ENCODE peak calls at places on chromosomes 1 and 21, in ten cellular contexts. One of them, this sample, is unnamed.

GRCh38 chr1:119742193-119742592 is 26.5 kb downstream of the HMGCS2 start:
- DNase-seq in NCI-H2029: no peak
- DNase-seq in fibroblast of lung: no peak
- DNase-seq in NCI-H1694 treated with DMSO at 0.1 percent for 48 hours: no peak
- DNase-seq in kidney epithelial cell: no peak
- DNase-seq in stimulated activated CD8-positive, alpha-beta memory T cell treated with anti-CD3 and anti-CD28 coated beads, Interleukin-2, amount 100 ng/mL, for 1 hour: no peak
- DNase-seq in WTC11: no peak
- DNase-seq in activated T-cell treated with anti-CD3 and anti-CD28 coated beads, Interleukin-2, amount 50 U/mL, for 72 hours: no peak
- DNase-seq in NCI-H1092: no peak
- DNase-seq in stimulated activated CD4-positive, alpha-beta T cell treated with anti-CD3 and anti-CD28 coated beads, Interleukin-2, amount 100 ng/mL, for 24 hours: no peak
- DNase-seq in this sample: no peak

GRCh38 chr1:50108497-50109073 is at the start of gene ELAVL4:
- DNase-seq in kidney epithelial cell: no peak
- DNase-seq in NCI-H2029: peak
- DNase-seq in fibroblast of lung: no peak
- DNase-seq in NCI-H1694 treated with DMSO at 0.1 percent for 48 hours: peak
- DNase-seq in WTC11: peak
- DNase-seq in NCI-H1092: peak
- DNase-seq in activated T-cell treated with anti-CD3 and anti-CD28 coated beads, Interleukin-2, amount 50 U/mL, for 72 hours: no peak
- DNase-seq in stimulated activated CD4-positive, alpha-beta T cell treated with anti-CD3 and anti-CD28 coated beads, Interleukin-2, amount 100 ng/mL, for 24 hours: no peak
- DNase-seq in stimulated activated CD8-positive, alpha-beta memory T cell treated with anti-CD3 and anti-CD28 coated beads, Interleukin-2, amount 100 ng/mL, for 1 hour: no peak
- DNase-seq in this sample: no peak

GRCh38 chr1:164969256-164969655 is 387.3 kb downstream of the LMX1A start:
- DNase-seq in activated T-cell treated with anti-CD3 and anti-CD28 coated beads, Interleukin-2, amount 50 U/mL, for 72 hours: no peak
- DNase-seq in stimulated activated CD4-positive, alpha-beta T cell treated with anti-CD3 and anti-CD28 coated beads, Interleukin-2, amount 100 ng/mL, for 24 hours: no peak
- DNase-seq in fibroblast of lung: no peak
- DNase-seq in stimulated activated CD8-positive, alpha-beta memory T cell treated with anti-CD3 and anti-CD28 coated beads, Interleukin-2, amount 100 ng/mL, for 1 hour: no peak
- DNase-seq in NCI-H2029: no peak
- DNase-seq in WTC11: no peak
- DNase-seq in kidney epithelial cell: no peak
- DNase-seq in NCI-H1694 treated with DMSO at 0.1 percent for 48 hours: no peak
- DNase-seq in NCI-H1092: no peak
- DNase-seq in this sample: no peak

GRCh38 chr1:1331068-1331965 is at the start of gene TAS1R3:
- DNase-seq in fibroblast of lung: no peak
- DNase-seq in activated T-cell treated with anti-CD3 and anti-CD28 coated beads, Interleukin-2, amount 50 U/mL, for 72 hours: no peak
- DNase-seq in WTC11: no peak
- DNase-seq in kidney epithelial cell: no peak
- DNase-seq in NCI-H1092: no peak
- DNase-seq in stimulated activated CD4-positive, alpha-beta T cell treated with anti-CD3 and anti-CD28 coated beads, Interleukin-2, amount 100 ng/mL, for 24 hours: no peak
- DNase-seq in NCI-H1694 treated with DMSO at 0.1 percent for 48 hours: no peak
- DNase-seq in NCI-H2029: no peak
- DNase-seq in stimulated activated CD8-positive, alpha-beta memory T cell treated with anti-CD3 and anti-CD28 coated beads, Interleukin-2, amount 100 ng/mL, for 1 hour: no peak
- DNase-seq in this sample: no peak

GRCh38 chr1:31782066-31782762 is 18.1 kb upstream of the ADGRB2 start:
- DNase-seq in NCI-H1092: no peak
- DNase-seq in kidney epithelial cell: no peak
- DNase-seq in stimulated activated CD8-positive, alpha-beta memory T cell treated with anti-CD3 and anti-CD28 coated beads, Interleukin-2, amount 100 ng/mL, for 1 hour: no peak
- DNase-seq in NCI-H1694 treated with DMSO at 0.1 percent for 48 hours: no peak
- DNase-seq in fibroblast of lung: no peak
- DNase-seq in activated T-cell treated with anti-CD3 and anti-CD28 coated beads, Interleukin-2, amount 50 U/mL, for 72 hours: no peak
- DNase-seq in NCI-H2029: no peak
- DNase-seq in stimulated activated CD4-positive, alpha-beta T cell treated with anti-CD3 and anti-CD28 coated beads, Interleukin-2, amount 100 ng/mL, for 24 hours: no peak
- DNase-seq in WTC11: no peak
- DNase-seq in this sample: no peak

GRCh38 chr1:220881918-220882891 is 3.0 kb downstream of the HLX start:
- DNase-seq in stimulated activated CD8-positive, alpha-beta memory T cell treated with anti-CD3 and anti-CD28 coated beads, Interleukin-2, amount 100 ng/mL, for 1 hour: no peak
- DNase-seq in fibroblast of lung: peak
- DNase-seq in WTC11: peak
- DNase-seq in kidney epithelial cell: no peak
- DNase-seq in stimulated activated CD4-positive, alpha-beta T cell treated with anti-CD3 and anti-CD28 coated beads, Interleukin-2, amount 100 ng/mL, for 24 hours: no peak
- DNase-seq in NCI-H1092: no peak
- DNase-seq in NCI-H1694 treated with DMSO at 0.1 percent for 48 hours: no peak
- DNase-seq in NCI-H2029: no peak
- DNase-seq in activated T-cell treated with anti-CD3 and anti-CD28 coated beads, Interleukin-2, amount 50 U/mL, for 72 hours: no peak
- DNase-seq in this sample: no peak

GRCh38 chr21:35335951-35336446 is 286.9 kb upstream of the RUNX1 start:
- DNase-seq in WTC11: no peak
- DNase-seq in fibroblast of lung: no peak
- DNase-seq in NCI-H2029: no peak
- DNase-seq in stimulated activated CD4-positive, alpha-beta T cell treated with anti-CD3 and anti-CD28 coated beads, Interleukin-2, amount 100 ng/mL, for 24 hours: no peak
- DNase-seq in NCI-H1092: no peak
- DNase-seq in stimulated activated CD8-positive, alpha-beta memory T cell treated with anti-CD3 and anti-CD28 coated beads, Interleukin-2, amount 100 ng/mL, for 1 hour: no peak
- DNase-seq in activated T-cell treated with anti-CD3 and anti-CD28 coated beads, Interleukin-2, amount 50 U/mL, for 72 hours: no peak
- DNase-seq in kidney epithelial cell: no peak
- DNase-seq in NCI-H1694 treated with DMSO at 0.1 percent for 48 hours: no peak
- DNase-seq in this sample: no peak

GRCh38 chr1:222777977-222778376 is 36.9 kb upstream of the DISP1 start:
- DNase-seq in stimulated activated CD4-positive, alpha-beta T cell treated with anti-CD3 and anti-CD28 coated beads, Interleukin-2, amount 100 ng/mL, for 24 hours: no peak
- DNase-seq in NCI-H2029: peak
- DNase-seq in fibroblast of lung: peak
- DNase-seq in kidney epithelial cell: no peak
- DNase-seq in NCI-H1694 treated with DMSO at 0.1 percent for 48 hours: peak
- DNase-seq in NCI-H1092: peak
- DNase-seq in stimulated activated CD8-positive, alpha-beta memory T cell treated with anti-CD3 and anti-CD28 coated beads, Interleukin-2, amount 100 ng/mL, for 1 hour: no peak
- DNase-seq in WTC11: no peak
- DNase-seq in activated T-cell treated with anti-CD3 and anti-CD28 coated beads, Interleukin-2, amount 50 U/mL, for 72 hours: no peak
- DNase-seq in this sample: no peak

GRCh38 chr1:7744882-7745281 is 26.2 kb upstream of the VAMP3 start:
- DNase-seq in kidney epithelial cell: no peak
- DNase-seq in activated T-cell treated with anti-CD3 and anti-CD28 coated beads, Interleukin-2, amount 50 U/mL, for 72 hours: no peak
- DNase-seq in stimulated activated CD8-positive, alpha-beta memory T cell treated with anti-CD3 and anti-CD28 coated beads, Interleukin-2, amount 100 ng/mL, for 1 hour: no peak
- DNase-seq in stimulated activated CD4-positive, alpha-beta T cell treated with anti-CD3 and anti-CD28 coated beads, Interleukin-2, amount 100 ng/mL, for 24 hours: no peak
- DNase-seq in NCI-H2029: no peak
- DNase-seq in WTC11: no peak
- DNase-seq in NCI-H1694 treated with DMSO at 0.1 percent for 48 hours: no peak
- DNase-seq in NCI-H1092: no peak
- DNase-seq in fibroblast of lung: no peak
- DNase-seq in this sample: no peak

GRCh38 chr1:232369451-232369850 is 260.5 kb downstream of the SIPA1L2 start:
- DNase-seq in WTC11: no peak
- DNase-seq in activated T-cell treated with anti-CD3 and anti-CD28 coated beads, Interleukin-2, amount 50 U/mL, for 72 hours: no peak
- DNase-seq in NCI-H2029: no peak
- DNase-seq in fibroblast of lung: no peak
- DNase-seq in NCI-H1694 treated with DMSO at 0.1 percent for 48 hours: no peak
- DNase-seq in stimulated activated CD8-positive, alpha-beta memory T cell treated with anti-CD3 and anti-CD28 coated beads, Interleukin-2, amount 100 ng/mL, for 1 hour: no peak
- DNase-seq in NCI-H1092: no peak
- DNase-seq in stimulated activated CD4-positive, alpha-beta T cell treated with anti-CD3 and anti-CD28 coated beads, Interleukin-2, amount 100 ng/mL, for 24 hours: no peak
- DNase-seq in kidney epithelial cell: no peak
- DNase-seq in this sample: no peak

GRCh38 chr1:88655685-88656299 is 28.3 kb upstream of the PKN2 start:
- DNase-seq in stimulated activated CD8-positive, alpha-beta memory T cell treated with anti-CD3 and anti-CD28 coated beads, Interleukin-2, amount 100 ng/mL, for 1 hour: no peak
- DNase-seq in kidney epithelial cell: no peak
- DNase-seq in NCI-H1694 treated with DMSO at 0.1 percent for 48 hours: peak
- DNase-seq in fibroblast of lung: peak
- DNase-seq in NCI-H1092: no peak
- DNase-seq in NCI-H2029: no peak
- DNase-seq in WTC11: no peak
- DNase-seq in activated T-cell treated with anti-CD3 and anti-CD28 coated beads, Interleukin-2, amount 50 U/mL, for 72 hours: no peak
- DNase-seq in stimulated activated CD4-positive, alpha-beta T cell treated with anti-CD3 and anti-CD28 coated beads, Interleukin-2, amount 100 ng/mL, for 24 hours: no peak
- DNase-seq in this sample: no peak

GRCh38 chr1:201769966-201770365 is 59.0 kb upstream of the IPO9 start:
- DNase-seq in stimulated activated CD4-positive, alpha-beta T cell treated with anti-CD3 and anti-CD28 coated beads, Interleukin-2, amount 100 ng/mL, for 24 hours: no peak
- DNase-seq in WTC11: no peak
- DNase-seq in NCI-H2029: no peak
- DNase-seq in NCI-H1694 treated with DMSO at 0.1 percent for 48 hours: no peak
- DNase-seq in fibroblast of lung: peak
- DNase-seq in NCI-H1092: no peak
- DNase-seq in stimulated activated CD8-positive, alpha-beta memory T cell treated with anti-CD3 and anti-CD28 coated beads, Interleukin-2, amount 100 ng/mL, for 1 hour: no peak
- DNase-seq in activated T-cell treated with anti-CD3 and anti-CD28 coated beads, Interleukin-2, amount 50 U/mL, for 72 hours: no peak
- DNase-seq in kidney epithelial cell: no peak
- DNase-seq in this sample: no peak

GRCh38 chr21:30979054-30979453 is 59.2 kb downstream of the KRTAP19-8 start:
- DNase-seq in activated T-cell treated with anti-CD3 and anti-CD28 coated beads, Interleukin-2, amount 50 U/mL, for 72 hours: peak
- DNase-seq in NCI-H2029: no peak
- DNase-seq in kidney epithelial cell: no peak
- DNase-seq in NCI-H1694 treated with DMSO at 0.1 percent for 48 hours: no peak
- DNase-seq in fibroblast of lung: no peak
- DNase-seq in stimulated activated CD4-positive, alpha-beta T cell treated with anti-CD3 and anti-CD28 coated beads, Interleukin-2, amount 100 ng/mL, for 24 hours: no peak
- DNase-seq in NCI-H1092: no peak
- DNase-seq in WTC11: no peak
- DNase-seq in stimulated activated CD8-positive, alpha-beta memory T cell treated with anti-CD3 and anti-CD28 coated beads, Interleukin-2, amount 100 ng/mL, for 1 hour: no peak
- DNase-seq in this sample: no peak

GRCh38 chr1:203791498-203791897 is 3.9 kb upstream of the ZBED6 start:
- DNase-seq in NCI-H1694 treated with DMSO at 0.1 percent for 48 hours: no peak
- DNase-seq in stimulated activated CD8-positive, alpha-beta memory T cell treated with anti-CD3 and anti-CD28 coated beads, Interleukin-2, amount 100 ng/mL, for 1 hour: no peak
- DNase-seq in NCI-H1092: no peak
- DNase-seq in stimulated activated CD4-positive, alpha-beta T cell treated with anti-CD3 and anti-CD28 coated beads, Interleukin-2, amount 100 ng/mL, for 24 hours: no peak
- DNase-seq in activated T-cell treated with anti-CD3 and anti-CD28 coated beads, Interleukin-2, amount 50 U/mL, for 72 hours: no peak
- DNase-seq in NCI-H2029: no peak
- DNase-seq in fibroblast of lung: no peak
- DNase-seq in WTC11: no peak
- DNase-seq in kidney epithelial cell: no peak
- DNase-seq in this sample: no peak

GRCh38 chr1:229579101-229579651 is 20.7 kb upstream of the ABCB10 start:
- DNase-seq in kidney epithelial cell: no peak
- DNase-seq in fibroblast of lung: peak
- DNase-seq in NCI-H2029: peak
- DNase-seq in stimulated activated CD4-positive, alpha-beta T cell treated with anti-CD3 and anti-CD28 coated beads, Interleukin-2, amount 100 ng/mL, for 24 hours: no peak
- DNase-seq in NCI-H1694 treated with DMSO at 0.1 percent for 48 hours: peak
- DNase-seq in stimulated activated CD8-positive, alpha-beta memory T cell treated with anti-CD3 and anti-CD28 coated beads, Interleukin-2, amount 100 ng/mL, for 1 hour: no peak
- DNase-seq in NCI-H1092: peak
- DNase-seq in WTC11: no peak
- DNase-seq in activated T-cell treated with anti-CD3 and anti-CD28 coated beads, Interleukin-2, amount 50 U/mL, for 72 hours: no peak
- DNase-seq in this sample: no peak

GRCh38 chr1:4124631-4125145 is 224.6 kb upstream of the C1orf174 start:
- DNase-seq in kidney epithelial cell: no peak
- DNase-seq in stimulated activated CD8-positive, alpha-beta memory T cell treated with anti-CD3 and anti-CD28 coated beads, Interleukin-2, amount 100 ng/mL, for 1 hour: no peak
- DNase-seq in fibroblast of lung: no peak
- DNase-seq in WTC11: no peak
- DNase-seq in NCI-H1694 treated with DMSO at 0.1 percent for 48 hours: no peak
- DNase-seq in NCI-H2029: no peak
- DNase-seq in stimulated activated CD4-positive, alpha-beta T cell treated with anti-CD3 and anti-CD28 coated beads, Interleukin-2, amount 100 ng/mL, for 24 hours: no peak
- DNase-seq in activated T-cell treated with anti-CD3 and anti-CD28 coated beads, Interleukin-2, amount 50 U/mL, for 72 hours: no peak
- DNase-seq in NCI-H1092: no peak
- DNase-seq in this sample: no peak

GRCh38 chr1:38559180-38559874 is 300.2 kb downstream of the RRAGC start:
- DNase-seq in NCI-H1092: no peak
- DNase-seq in activated T-cell treated with anti-CD3 and anti-CD28 coated beads, Interleukin-2, amount 50 U/mL, for 72 hours: peak
- DNase-seq in stimulated activated CD8-positive, alpha-beta memory T cell treated with anti-CD3 and anti-CD28 coated beads, Interleukin-2, amount 100 ng/mL, for 1 hour: peak
- DNase-seq in fibroblast of lung: no peak
- DNase-seq in stimulated activated CD4-positive, alpha-beta T cell treated with anti-CD3 and anti-CD28 coated beads, Interleukin-2, amount 100 ng/mL, for 24 hours: peak
- DNase-seq in NCI-H2029: peak
- DNase-seq in WTC11: no peak
- DNase-seq in kidney epithelial cell: no peak
- DNase-seq in NCI-H1694 treated with DMSO at 0.1 percent for 48 hours: no peak
- DNase-seq in this sample: no peak

GRCh38 chr1:205961970-205962820 is 18.9 kb upstream of the SLC26A9 start:
- DNase-seq in NCI-H1092: peak
- DNase-seq in fibroblast of lung: peak
- DNase-seq in NCI-H1694 treated with DMSO at 0.1 percent for 48 hours: no peak
- DNase-seq in NCI-H2029: peak
- DNase-seq in activated T-cell treated with anti-CD3 and anti-CD28 coated beads, Interleukin-2, amount 50 U/mL, for 72 hours: no peak
- DNase-seq in WTC11: no peak
- DNase-seq in kidney epithelial cell: peak
- DNase-seq in stimulated activated CD8-positive, alpha-beta memory T cell treated with anti-CD3 and anti-CD28 coated beads, Interleukin-2, amount 100 ng/mL, for 1 hour: no peak
- DNase-seq in stimulated activated CD4-positive, alpha-beta T cell treated with anti-CD3 and anti-CD28 coated beads, Interleukin-2, amount 100 ng/mL, for 24 hours: no peak
- DNase-seq in this sample: no peak

GRCh38 chr1:248755505-248755904 is at the start of gene LYPD8:
- DNase-seq in stimulated activated CD4-positive, alpha-beta T cell treated with anti-CD3 and anti-CD28 coated beads, Interleukin-2, amount 100 ng/mL, for 24 hours: no peak
- DNase-seq in WTC11: no peak
- DNase-seq in NCI-H2029: no peak
- DNase-seq in NCI-H1694 treated with DMSO at 0.1 percent for 48 hours: no peak
- DNase-seq in kidney epithelial cell: no peak
- DNase-seq in NCI-H1092: no peak
- DNase-seq in fibroblast of lung: no peak
- DNase-seq in stimulated activated CD8-positive, alpha-beta memory T cell treated with anti-CD3 and anti-CD28 coated beads, Interleukin-2, amount 100 ng/mL, for 1 hour: no peak
- DNase-seq in activated T-cell treated with anti-CD3 and anti-CD28 coated beads, Interleukin-2, amount 50 U/mL, for 72 hours: no peak
- DNase-seq in this sample: no peak

GRCh38 chr21:42524341-42525227 is 10.9 kb downstream of the SLC37A1 start:
- DNase-seq in activated T-cell treated with anti-CD3 and anti-CD28 coated beads, Interleukin-2, amount 50 U/mL, for 72 hours: peak
- DNase-seq in stimulated activated CD4-positive, alpha-beta T cell treated with anti-CD3 and anti-CD28 coated beads, Interleukin-2, amount 100 ng/mL, for 24 hours: no peak
- DNase-seq in NCI-H2029: peak
- DNase-seq in NCI-H1694 treated with DMSO at 0.1 percent for 48 hours: no peak
- DNase-seq in fibroblast of lung: peak
- DNase-seq in NCI-H1092: peak
- DNase-seq in stimulated activated CD8-positive, alpha-beta memory T cell treated with anti-CD3 and anti-CD28 coated beads, Interleukin-2, amount 100 ng/mL, for 1 hour: peak
- DNase-seq in kidney epithelial cell: no peak
- DNase-seq in WTC11: peak
- DNase-seq in this sample: peak

GRCh38 chr1:156160744-156161181 is 7.4 kb downstream of the SEMA4A start:
- DNase-seq in NCI-H1092: peak
- DNase-seq in NCI-H2029: peak
- DNase-seq in NCI-H1694 treated with DMSO at 0.1 percent for 48 hours: no peak
- DNase-seq in stimulated activated CD8-positive, alpha-beta memory T cell treated with anti-CD3 and anti-CD28 coated beads, Interleukin-2, amount 100 ng/mL, for 1 hour: peak
- DNase-seq in activated T-cell treated with anti-CD3 and anti-CD28 coated beads, Interleukin-2, amount 50 U/mL, for 72 hours: peak
- DNase-seq in fibroblast of lung: peak
- DNase-seq in kidney epithelial cell: no peak
- DNase-seq in WTC11: peak
- DNase-seq in stimulated activated CD4-positive, alpha-beta T cell treated with anti-CD3 and anti-CD28 coated beads, Interleukin-2, amount 100 ng/mL, for 24 hours: peak
- DNase-seq in this sample: peak

GRCh38 chr1:55321947-55322346 is 106.8 kb upstream of the USP24 start:
- DNase-seq in WTC11: no peak
- DNase-seq in fibroblast of lung: peak
- DNase-seq in stimulated activated CD4-positive, alpha-beta T cell treated with anti-CD3 and anti-CD28 coated beads, Interleukin-2, amount 100 ng/mL, for 24 hours: no peak
- DNase-seq in NCI-H1092: no peak
- DNase-seq in NCI-H1694 treated with DMSO at 0.1 percent for 48 hours: peak
- DNase-seq in stimulated activated CD8-positive, alpha-beta memory T cell treated with anti-CD3 and anti-CD28 coated beads, Interleukin-2, amount 100 ng/mL, for 1 hour: no peak
- DNase-seq in kidney epithelial cell: no peak
- DNase-seq in activated T-cell treated with anti-CD3 and anti-CD28 coated beads, Interleukin-2, amount 50 U/mL, for 72 hours: no peak
- DNase-seq in NCI-H2029: peak
- DNase-seq in this sample: no peak

GRCh38 chr1:185376288-185376687 is 59.2 kb upstream of the IVNS1ABP start:
- DNase-seq in NCI-H2029: peak
- DNase-seq in fibroblast of lung: no peak
- DNase-seq in activated T-cell treated with anti-CD3 and anti-CD28 coated beads, Interleukin-2, amount 50 U/mL, for 72 hours: no peak
- DNase-seq in stimulated activated CD8-positive, alpha-beta memory T cell treated with anti-CD3 and anti-CD28 coated beads, Interleukin-2, amount 100 ng/mL, for 1 hour: no peak
- DNase-seq in stimulated activated CD4-positive, alpha-beta T cell treated with anti-CD3 and anti-CD28 coated beads, Interleukin-2, amount 100 ng/mL, for 24 hours: no peak
- DNase-seq in NCI-H1694 treated with DMSO at 0.1 percent for 48 hours: no peak
- DNase-seq in kidney epithelial cell: no peak
- DNase-seq in NCI-H1092: no peak
- DNase-seq in WTC11: no peak
- DNase-seq in this sample: no peak

GRCh38 chr1:117646007-117646913 is 40.4 kb downstream of the TENT5C start:
- DNase-seq in WTC11: no peak
- DNase-seq in stimulated activated CD8-positive, alpha-beta memory T cell treated with anti-CD3 and anti-CD28 coated beads, Interleukin-2, amount 100 ng/mL, for 1 hour: no peak
- DNase-seq in activated T-cell treated with anti-CD3 and anti-CD28 coated beads, Interleukin-2, amount 50 U/mL, for 72 hours: no peak
- DNase-seq in stimulated activated CD4-positive, alpha-beta T cell treated with anti-CD3 and anti-CD28 coated beads, Interleukin-2, amount 100 ng/mL, for 24 hours: no peak
- DNase-seq in NCI-H2029: no peak
- DNase-seq in NCI-H1092: no peak
- DNase-seq in fibroblast of lung: peak
- DNase-seq in NCI-H1694 treated with DMSO at 0.1 percent for 48 hours: no peak
- DNase-seq in kidney epithelial cell: no peak
- DNase-seq in this sample: no peak

This sample was measured in thoracic aorta.